ENCODE peak calls at places on chromosomes 16 and 17, in seven cellular contexts. M, S, U, D, G, X and N are unnamed samples.

GRCh38 chr17:37774508-37774907 is 29.6 kb upstream of the HNF1B start:
- DNase-seq in X (peak), U (no peak), M (no peak), G (no peak), D (peak), S (no peak), N (peak)

GRCh38 chr16:27127293-27127692 is 60.6 kb downstream of the C16orf82 start:
- DNase-seq in U (no peak), S (no peak), X (no peak), G (no peak), D (no peak), M (no peak), N (no peak)

GRCh38 chr17:82205720-82206508 is 6.7 kb downstream of the CCDC57 start:
- DNase-seq in U (peak), D (peak), M (peak), X (no peak), S (peak), G (peak), N (peak)

GRCh38 chr17:10772425-10773380 is 31.2 kb downstream of the TMEM238L start:
- DNase-seq in U (no peak), X (no peak), D (peak), M (peak), G (peak), S (peak), N (no peak)

GRCh38 chr17:1724351-1724868 is at the start of gene WDR81:
- DNase-seq in M (no peak), X (no peak), S (peak), G (peak), D (peak), U (peak), N (peak)

GRCh38 chr16:7541026-7541425 is 208.4 kb downstream of the RBFOX1 start:
- DNase-seq in G (no peak), D (no peak), S (no peak), U (no peak), M (no peak), X (no peak), N (no peak)

GRCh38 chr17:51869387-51869786 is 289.1 kb downstream of the CA10 start:
- DNase-seq in X (no peak), D (no peak), G (peak), M (no peak), U (no peak), S (no peak), N (no peak)

GRCh38 chr16:12559714-12560113 is 244.0 kb downstream of the CPPED1 start:
- DNase-seq in X (no peak), G (no peak), U (no peak), M (no peak), D (no peak), S (no peak), N (no peak)

GRCh38 chr16:1913327-1914083 is 4.7 kb downstream of the HS3ST6 start:
- DNase-seq in X (no peak), S (no peak), D (no peak), M (no peak), G (no peak), U (no peak), N (no peak)

GRCh38 chr17:60049936-60050335 is 28.8 kb downstream of the HEATR6 start:
- DNase-seq in S (no peak), X (no peak), M (no peak), D (no peak), U (no peak), G (no peak), N (no peak)

DNA sequence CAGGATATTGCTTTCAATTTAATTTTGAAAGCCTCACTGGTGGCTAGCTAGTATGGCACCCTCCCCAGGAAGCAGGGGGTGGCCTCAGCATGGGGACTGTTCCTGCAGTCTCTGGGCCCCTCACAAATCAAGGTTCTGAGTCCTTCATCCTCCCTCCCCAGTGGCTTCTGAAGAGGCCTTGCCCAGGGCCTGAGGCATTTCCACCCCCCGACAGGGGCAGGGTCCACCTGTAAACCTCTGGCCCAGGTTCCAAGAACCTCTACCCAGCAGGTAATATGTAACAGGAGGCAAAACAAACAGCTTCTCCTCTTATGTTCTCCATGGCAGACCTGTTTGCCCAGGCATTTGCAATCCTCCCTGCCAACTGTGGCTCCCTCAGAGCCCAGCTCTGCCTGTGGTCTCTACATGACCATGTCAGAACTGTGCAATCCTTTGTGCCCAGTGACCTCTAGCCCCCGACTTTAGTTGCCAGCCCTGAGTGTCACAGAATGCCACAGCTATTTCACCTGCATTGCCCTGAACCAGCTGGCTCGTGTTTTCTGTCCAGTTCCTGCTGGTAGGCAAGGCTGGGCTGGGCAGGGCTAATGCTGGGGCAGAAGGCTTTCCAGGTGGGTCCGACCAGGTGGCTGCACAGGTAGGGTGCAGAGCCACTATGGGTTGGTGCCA is 14.3 kb downstream of the ACSF2 start:
- DNase-seq in D (no peak), U (no peak), S (no peak), X (no peak), M (no peak), G (peak), N (no peak)
- TF ChIP-seq TAF1 in D (no peak), U (no peak), S (no peak), X (no peak), M (no peak), G (no peak), N (no peak)

DNA sequence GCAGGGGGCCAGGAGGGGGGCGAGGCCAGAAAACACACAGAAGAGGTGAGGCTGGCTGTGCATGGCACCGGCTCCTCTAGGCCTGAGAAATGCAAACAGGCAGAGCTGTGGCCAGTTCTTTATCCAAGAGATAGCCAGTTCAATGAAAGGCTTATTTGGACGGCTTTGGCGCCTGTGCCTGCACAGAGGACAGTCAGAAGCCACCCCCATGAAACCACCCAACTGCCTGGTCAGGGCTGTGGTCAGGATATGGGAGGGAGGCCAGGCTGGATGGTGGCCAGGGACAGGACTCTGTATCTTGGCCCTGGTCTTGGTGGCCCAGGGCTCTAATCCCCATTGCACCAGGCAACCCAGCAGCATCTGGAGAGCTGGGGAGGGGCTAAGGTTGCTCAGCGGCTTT is 24.5 kb upstream of the GPRC5C start:
- DNase-seq in U (no peak), D (no peak), X (no peak), G (no peak), M (no peak), S (no peak), N (no peak)
- TF ChIP-seq POLR2AphosphoS5 in U (no peak), D (no peak), X (no peak), G (no peak), M (no peak), S (no peak), N (no peak)

GRCh38 chr17:53176629-53177028 is 646.1 kb upstream of the KIF2B start:
- DNase-seq in X (no peak), U (no peak), G (no peak), D (no peak), M (no peak), S (no peak), N (no peak)
- TF ChIP-seq TAF1 in X (no peak), U (no peak), G (no peak), D (no peak), M (no peak), S (no peak), N (no peak)

DNA sequence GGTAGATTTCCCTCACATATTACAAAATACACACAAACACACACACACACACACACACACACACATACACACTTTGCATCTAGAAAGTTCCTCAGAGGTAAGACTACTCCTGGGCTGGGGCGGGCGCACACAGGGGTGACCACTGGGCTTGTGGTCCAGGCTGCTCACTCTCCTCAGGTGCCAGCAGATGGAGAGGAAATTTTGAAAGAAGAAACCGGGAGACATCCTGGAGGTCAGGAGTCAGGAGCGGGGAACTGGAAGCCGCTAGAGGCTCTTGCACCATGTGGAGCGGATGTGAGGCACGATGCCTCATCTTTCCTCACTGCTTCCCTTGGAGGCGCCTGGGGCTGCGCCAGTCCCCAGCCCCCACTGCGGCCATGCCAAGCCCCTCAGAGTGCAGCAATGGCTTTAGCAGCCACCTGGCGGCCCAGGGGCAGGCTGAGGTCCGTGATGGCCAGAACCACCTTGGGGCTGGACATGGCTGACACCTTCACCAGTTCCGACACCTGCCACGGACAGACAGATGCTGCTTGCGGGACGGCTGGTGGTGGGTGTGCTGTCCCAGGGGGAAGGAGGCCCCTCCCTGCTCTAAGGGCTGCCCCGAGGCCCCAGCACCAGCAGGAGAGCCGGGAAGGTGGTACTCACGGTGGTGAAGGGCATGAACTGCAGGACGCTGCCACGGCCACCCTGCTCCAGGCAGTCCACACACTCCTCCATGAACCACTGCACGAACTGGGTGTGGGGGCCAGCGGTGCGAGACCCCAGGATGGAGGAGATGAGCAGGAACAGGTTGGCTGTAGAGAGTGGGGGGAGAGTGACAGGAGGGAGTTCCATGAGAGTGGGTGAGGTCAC is 4.1 kb downstream of the CSF3 start:
- DNase-seq in U (peak), D (no peak), S (no peak), X (no peak), M (no peak), G (no peak), N (peak)
- TF ChIP-seq POLR2AphosphoS5 in U (no peak), D (no peak), S (no peak), X (no peak), M (no peak), G (no peak), N (no peak)

DNA sequence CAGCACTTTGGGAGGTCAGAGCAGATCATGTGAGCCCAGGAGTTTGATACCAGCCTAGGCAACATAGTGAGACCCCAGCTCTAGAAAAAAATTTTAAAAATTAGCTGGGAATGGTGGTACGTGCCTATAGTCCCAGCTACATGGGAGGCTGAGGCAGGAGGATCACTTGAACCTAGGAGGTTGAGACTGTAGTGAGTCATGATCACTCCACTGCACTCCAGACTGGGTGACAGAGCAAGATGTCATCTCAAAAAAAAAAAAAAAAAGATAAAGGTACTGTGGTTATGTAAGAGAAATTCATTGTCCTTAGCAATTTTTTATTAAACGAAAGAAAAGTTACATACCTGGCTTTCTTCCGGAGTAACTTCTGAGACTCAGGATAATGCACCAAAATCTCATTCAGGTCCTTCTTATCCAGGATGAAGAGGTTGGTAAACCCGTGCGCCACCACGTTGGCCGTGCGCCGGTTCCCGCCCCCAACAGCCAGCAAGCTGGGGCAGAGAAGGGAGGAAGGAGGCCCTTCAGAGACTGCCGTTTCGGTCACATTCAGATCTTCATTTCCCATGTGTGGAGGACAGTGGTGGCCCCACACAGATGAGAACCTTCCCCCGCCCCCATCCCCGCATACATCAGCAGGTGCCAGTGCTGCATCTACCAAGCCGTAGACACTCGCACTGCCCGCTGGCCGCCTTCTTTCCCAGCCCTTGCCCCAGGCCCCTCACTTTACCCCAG is 73.7 kb downstream of the CNGB1 start:
- DNase-seq in X (no peak), G (no peak), S (no peak), D (no peak), U (no peak), M (no peak), N (no peak)
- TF ChIP-seq TAF1 in X (no peak), G (no peak), S (no peak), D (no peak), U (no peak), M (no peak), N (no peak)

DNA sequence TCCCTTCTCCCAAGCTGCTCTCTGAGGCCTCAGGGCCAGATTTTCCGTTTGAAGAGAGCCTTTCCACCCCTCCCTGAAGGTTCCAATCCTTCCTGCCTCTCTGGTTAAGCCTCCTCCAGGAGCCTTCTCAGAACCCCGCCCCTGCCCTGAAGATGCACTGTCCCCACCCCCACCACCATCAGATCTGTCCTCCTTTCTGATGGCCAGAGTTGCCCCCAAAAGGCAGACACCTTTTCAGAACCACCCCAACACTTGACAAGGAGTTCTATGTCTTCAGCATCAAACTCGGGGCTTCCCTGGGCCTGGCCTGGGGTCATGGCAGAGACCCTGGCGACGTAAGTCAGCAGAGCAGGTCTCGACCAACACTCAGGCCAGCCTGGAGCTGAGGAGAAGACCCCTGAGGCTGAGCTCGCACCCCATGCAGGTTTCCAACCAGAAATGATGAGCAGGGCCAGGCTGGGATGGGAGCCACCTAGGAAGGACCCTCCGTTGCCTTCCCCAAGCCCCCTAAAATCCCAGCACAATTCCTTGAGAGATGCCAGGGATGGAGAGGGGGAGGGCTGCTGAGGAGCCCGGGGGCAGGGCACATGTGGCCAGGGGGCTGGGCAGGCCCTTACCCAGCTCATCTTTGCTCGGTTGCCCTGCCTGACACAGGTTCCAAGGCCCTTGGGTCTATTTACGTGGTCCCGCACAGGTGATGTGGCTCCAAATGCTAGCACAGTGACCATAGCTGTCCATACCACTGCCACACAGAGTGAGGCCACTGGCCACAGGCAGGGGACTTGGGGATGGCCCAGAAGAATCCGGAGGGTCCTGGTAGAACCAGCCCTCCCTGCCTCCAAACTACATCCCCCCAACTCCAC is 10.3 kb upstream of the PRR29 start:
- DNase-seq in D (no peak), M (no peak), S (no peak), U (no peak), X (no peak), G (no peak), N (no peak)
- TF ChIP-seq POLR2AphosphoS5 in D (no peak), M (no peak), S (no peak), U (no peak), X (no peak), G (no peak), N (no peak)

GRCh38 chr16:4082474-4083044 is 33.7 kb downstream of the ADCY9 start:
- DNase-seq in G (no peak), U (no peak), M (no peak), D (no peak), S (no peak), X (no peak), N (no peak)
- TF ChIP-seq TAF1 in G (no peak), U (no peak), M (no peak), D (no peak), S (no peak), X (no peak), N (no peak)

GRCh38 chr17:48555183-48555615 is 10.3 kb upstream of the HOXB2 start:
- DNase-seq in D (no peak), U (no peak), S (peak), M (no peak), X (no peak), G (no peak), N (no peak)
- TF ChIP-seq POLR2AphosphoS5 in D (no peak), U (no peak), S (peak), M (no peak), X (no peak), G (no peak), N (no peak)

GRCh38 chr17:76866774-76867577 is 1.2 kb upstream of the MGAT5B start:
- DNase-seq in U (no peak), D (no peak), X (no peak), M (no peak), S (no peak), G (no peak), N (no peak)
- TF ChIP-seq TAF1 in U (no peak), D (no peak), X (no peak), M (no peak), S (no peak), G (no peak), N (no peak)

GRCh38 chr16:68592466-68593337 is 52.4 kb upstream of the CDH3 start:
- DNase-seq in G (peak), X (no peak), U (no peak), D (no peak), M (no peak), S (no peak), N (no peak)

GRCh38 chr16:68596266-68596665 is 48.8 kb upstream of the CDH3 start:
- DNase-seq in U (no peak), S (no peak), D (no peak), X (no peak), M (no peak), G (no peak), N (no peak)

GRCh38 chr16:68590201-68590994 is 51.3 kb downstream of the ZFP90 start:
- DNase-seq in G (peak), D (peak), X (no peak), U (peak), S (peak), M (peak), N (peak)
- TF ChIP-seq POLR2AphosphoS5 in G (no peak), D (no peak), X (no peak), U (no peak), S (no peak), M (no peak), N (no peak)